ENCODE peak calls at places on chromosomes 4 and X, in five cellular contexts. P is B cell, U is Peyer's patch, F is tibial nerve, K is AG10803. E is an unnamed sample.

GRCh38 chrX:349196-349595 is 30.6 kb upstream of the GTPBP6 start:
- DNase-seq in F (no peak), K (no peak), P (no peak), U (no peak), E (no peak)

GRCh38 chr4:113639311-113639710 is 122.2 kb downstream of the CAMK2D start:
- DNase-seq in F (no peak), P (no peak), K (no peak), U (peak; percentile 32), E (no peak)

GRCh38 chrX:63050225-63050624 is 300.9 kb downstream of the SPIN4 start:
- DNase-seq in P (no peak), F (no peak), K (no peak), U (no peak), E (no peak)

GRCh38 chrX:72260448-72260847 is 16.6 kb downstream of the RPS4X start:
- DNase-seq in K (no peak), F (no peak), U (no peak), P (no peak), E (no peak)

GRCh38 chrX:39309018-39309620 is 507.9 kb downstream of the MID1IP1 start:
- DNase-seq in K (peak; percentile 3), U (no peak), P (no peak), F (peak; percentile 11), E (peak; percentile 42)

GRCh38 chrX:103624111-103624510 is 4.7 kb upstream of the TCEAL1 start:
- DNase-seq in K (no peak), U (no peak), F (no peak), P (no peak), E (no peak)

GRCh38 chr4:8403981-8404380 is 36.5 kb downstream of the ACOX3 start:
- DNase-seq in U (no peak), K (no peak), P (no peak), F (no peak), E (no peak)

GRCh38 chrX:148522006-148522405 is 21.6 kb downstream of the AFF2 start:
- DNase-seq in P (no peak), U (no peak), K (no peak), F (no peak), E (no peak)

GRCh38 chrX:152072236-152072635 is 66.1 kb downstream of the MAGEA10 start:
- DNase-seq in P (no peak), F (no peak), U (no peak), K (peak; percentile 71), E (no peak)

GRCh38 chrX:39652336-39652735 is 445.4 kb downstream of the BCOR start:
- DNase-seq in F (peak; percentile 7), U (no peak), K (no peak), P (no peak), E (no peak)

GRCh38 chrX:154836163-154836562 is 1.7 kb upstream of the SMIM9 start:
- DNase-seq in K (no peak), F (no peak), U (no peak), P (no peak), E (no peak)

GRCh38 chr4:10567766-10568165 is 110.5 kb upstream of the ZNF518B start:
- DNase-seq in U (no peak), P (no peak), K (no peak), F (no peak), E (no peak)

GRCh38 chrX:135737361-135738071 is 24.1 kb downstream of the CT45A1 start:
- DNase-seq in K (no peak), U (no peak), F (no peak), P (no peak), E (no peak)

GRCh38 chr4:97653701-97654100 is 489.6 kb downstream of the STPG2 start:
- DNase-seq in U (no peak), F (no peak), P (no peak), K (no peak), E (no peak)

GRCh38 chr4:180057891-180058643 is 2185.1 kb upstream of the TENM3 start:
- DNase-seq in U (no peak), K (no peak), F (no peak), P (peak; percentile 61), E (no peak)

GRCh38 chr4:6152879-6153705 is 47.3 kb downstream of the JAKMIP1 start:
- DNase-seq in K (no peak), F (no peak), P (no peak), U (no peak), E (no peak)

GRCh38 chr4:125420499-125420898 is 105.7 kb downstream of the FAT4 start:
- DNase-seq in K (no peak), P (no peak), F (no peak), U (no peak), E (no peak)

GRCh38 chr4:575281-576141 is 584 bp downstream of the TMEM271 start:
- DNase-seq in P (peak; percentile 69), F (no peak), K (peak; percentile 47), U (no peak), E (no peak)

GRCh38 chrX:18984381-18985185 is 669 bp upstream of the PHKA2 start:
- DNase-seq in F (peak; percentile 53), U (peak; percentile 84), K (peak; percentile 65), P (peak; percentile 88), E (peak; percentile 84)

GRCh38 chrX:139823806-139824205 is 109.0 kb downstream of the ATP11C start:
- DNase-seq in K (no peak), U (no peak), F (no peak), P (no peak), E (no peak)

GRCh38 chrX:135327299-135327698 is 18.0 kb downstream of the ETDC start:
- DNase-seq in F (no peak), P (no peak), K (peak; percentile 77), U (no peak), E (no peak)

GRCh38 chr4:2785613-2786012 is 7.3 kb upstream of the SH3BP2 start:
- DNase-seq in U (no peak), K (no peak), F (no peak), P (peak; percentile 57), E (no peak)

GRCh38 chr4:124708517-124709300 is 3.8 kb downstream of the ANKRD50 start:
- DNase-seq in F (no peak), U (no peak), K (peak; percentile 43), P (no peak), E (no peak)

GRCh38 chrX:13074297-13075262 is 30.2 kb upstream of the FAM9C start:
- DNase-seq in K (no peak), P (peak; percentile 36), U (peak; percentile 26), F (no peak), E (no peak)

GRCh38 chr4:73855406-73855805 is 2.3 kb downstream of the PF4V1 start:
- DNase-seq in K (no peak), U (no peak), P (no peak), F (no peak), E (no peak)

GRCh38 chr4:73853718-73854473 is 800 bp downstream of the PF4V1 start:
- DNase-seq in P (no peak), F (no peak), U (no peak), K (no peak), E (no peak)

GRCh38 chr4:73851293-73851692 is 1.8 kb upstream of the PF4V1 start:
- DNase-seq in K (no peak), U (no peak), F (no peak), P (no peak), E (no peak)

GRCh38 chr4:73852771-73853170 is 325 bp upstream of the PF4V1 start:
- DNase-seq in K (no peak), P (no peak), U (no peak), F (no peak), E (no peak)

DNA sequence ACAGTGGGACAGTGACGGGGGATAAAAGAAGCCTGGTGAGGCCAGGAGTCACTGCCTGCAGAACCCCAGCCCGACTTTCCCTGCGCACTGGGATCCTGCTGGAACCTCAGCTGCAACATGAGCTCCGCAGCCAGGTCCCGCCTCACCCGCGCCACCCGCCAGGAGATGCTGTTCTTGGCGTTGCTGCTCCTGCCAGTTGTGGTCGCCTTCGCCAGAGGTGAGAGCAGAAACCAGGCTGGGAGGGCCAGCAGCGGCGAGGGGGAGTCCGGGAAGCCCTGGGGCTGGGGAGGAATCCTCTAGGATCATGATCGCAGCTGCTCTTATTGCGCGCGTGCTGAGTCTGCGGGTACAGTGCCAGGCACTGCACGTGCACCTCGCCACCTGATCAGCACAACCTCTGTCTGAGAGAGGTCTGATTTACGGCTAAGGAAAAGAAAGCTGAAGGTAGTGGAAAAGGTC is at the start of gene PF4V1:
- DNase-seq in U (no peak), F (no peak), P (no peak), K (no peak), E (no peak)
- TF ChIP-seq CTCF in U (no peak), F (no peak), P (no peak), K (peak; percentile 42), E (no peak)

GRCh38 chr4:72280252-72280651 is 248.5 kb downstream of the NPFFR2 start:
- DNase-seq in U (no peak), K (no peak), F (no peak), P (no peak), E (no peak)

GRCh38 chr4:72283357-72283756 is 251.6 kb downstream of the NPFFR2 start:
- DNase-seq in K (no peak), P (no peak), F (no peak), U (no peak), E (no peak)

GRCh38 chr4:72290737-72291136 is 258.9 kb downstream of the NPFFR2 start:
- DNase-seq in F (no peak), P (no peak), K (no peak), U (no peak), E (no peak)

DNA sequence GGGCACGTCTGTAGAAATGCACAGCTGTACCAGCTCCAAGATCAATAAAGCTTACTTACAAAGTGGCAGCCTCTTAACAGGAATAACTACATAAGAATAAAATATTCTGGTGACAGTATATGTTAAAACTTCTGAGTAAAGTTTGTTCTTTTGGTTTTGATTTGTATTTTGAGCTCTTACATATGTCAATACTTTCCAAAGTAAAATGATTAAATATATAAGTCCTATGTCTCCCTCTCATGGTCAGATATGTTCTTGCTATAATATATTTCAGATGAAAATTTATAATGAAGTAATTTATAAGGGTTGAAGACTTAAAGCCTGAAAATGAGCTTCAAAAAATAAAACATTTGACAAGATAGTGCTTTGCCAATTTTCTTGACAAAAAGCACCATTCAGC is 254.4 kb downstream of the NPFFR2 start:
- DNase-seq in P (no peak), F (no peak), K (peak; percentile 15), U (no peak), E (no peak)
- TF ChIP-seq CTCF in P (no peak), F (no peak), K (peak; percentile 19), U (no peak), E (no peak)

GRCh38 chr4:34365891-34366290 is 1878.4 kb downstream of the ARAP2 start:
- DNase-seq in F (no peak), U (no peak), P (no peak), K (no peak), E (no peak)

DNA sequence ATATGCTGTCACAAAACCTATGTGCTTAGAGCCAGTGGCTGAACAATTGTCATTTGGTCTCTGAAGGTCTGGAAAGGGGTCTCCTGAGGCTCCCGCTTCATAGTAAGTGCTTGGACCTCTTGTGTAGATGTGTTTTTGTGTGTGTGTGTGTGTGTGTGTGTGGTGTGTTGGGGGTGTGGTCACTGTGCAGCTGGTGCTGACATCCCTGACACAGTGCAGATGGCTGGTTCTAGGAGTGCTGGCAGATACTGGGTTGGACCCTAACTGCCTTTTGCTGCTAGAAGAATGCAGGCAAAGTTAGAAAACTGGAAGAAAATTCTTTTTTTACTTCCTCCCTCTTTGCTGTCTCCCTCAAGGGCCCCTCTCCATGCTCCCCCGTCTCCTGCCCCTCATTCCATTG is 1872.6 kb downstream of the ARAP2 start:
- DNase-seq in K (no peak), F (no peak), P (no peak), U (no peak), E (no peak)
- TF ChIP-seq CTCF in K (no peak), F (no peak), P (no peak), U (no peak), E (no peak)

DNA sequence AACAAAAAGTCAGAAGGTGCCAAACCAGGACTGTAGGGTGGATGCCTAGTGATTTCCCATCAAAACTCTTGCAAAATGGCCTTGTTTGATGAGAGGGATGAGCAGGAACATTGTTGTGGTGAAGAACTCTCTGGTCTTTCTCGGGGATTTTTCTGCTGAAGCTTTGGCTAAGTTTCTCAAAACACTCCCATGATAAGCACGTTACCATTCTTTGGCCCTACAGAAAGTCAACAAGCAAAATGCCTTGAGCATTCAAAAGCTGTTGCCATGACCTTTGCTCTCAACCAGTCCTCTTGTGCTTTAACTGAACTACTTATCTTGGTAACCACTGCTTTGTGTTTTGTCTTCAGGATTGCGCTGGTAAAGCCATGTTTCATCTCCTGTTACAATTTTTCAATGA is 3.0 kb upstream of the SEC31A start:
- DNase-seq in P (no peak), U (no peak), K (peak; percentile 54), F (no peak), E (no peak)
- TF ChIP-seq CTCF in P (no peak), U (no peak), K (no peak), F (no peak), E (no peak)

E was measured in CD4-positive, alpha-beta T cell.